ENCODE peak calls at places on chromosomes 13 and 19, in seven cellular contexts. One of them, this sample, is unnamed.

GRCh38 chr19:19053508-19054314 is 10.1 kb upstream of the SLC25A42 start:
- DNase-seq in mucosa of descending colon: no peak
- DNase-seq in tibial nerve: no peak
- DNase-seq in BJ: no peak
- DNase-seq in neuronal stem cell: peak
- DNase-seq in choroid plexus epithelial cell: peak
- DNase-seq in NB4: peak
- DNase-seq in this sample: no peak

GRCh38 chr13:34078334-34078999 is 260.5 kb downstream of the RFC3 start:
- DNase-seq in mucosa of descending colon: no peak
- DNase-seq in tibial nerve: no peak
- DNase-seq in BJ: no peak
- DNase-seq in neuronal stem cell: no peak
- DNase-seq in choroid plexus epithelial cell: no peak
- DNase-seq in NB4: no peak
- DNase-seq in this sample: no peak

GRCh38 chr19:3372413-3372812 is 6.0 kb downstream of the NFIC start:
- DNase-seq in mucosa of descending colon: no peak
- DNase-seq in tibial nerve: no peak
- DNase-seq in BJ: no peak
- DNase-seq in neuronal stem cell: no peak
- DNase-seq in choroid plexus epithelial cell: no peak
- DNase-seq in NB4: no peak
- DNase-seq in this sample: no peak

GRCh38 chr13:113948034-113948742 is 25.7 kb downstream of the C13orf46 start:
- DNase-seq in mucosa of descending colon: peak
- DNase-seq in tibial nerve: no peak
- DNase-seq in BJ: no peak
- DNase-seq in neuronal stem cell: no peak
- DNase-seq in choroid plexus epithelial cell: no peak
- DNase-seq in NB4: peak
- DNase-seq in this sample: no peak

GRCh38 chr13:72754111-72754510 is 26.4 kb downstream of the BORA start:
- DNase-seq in mucosa of descending colon: no peak
- DNase-seq in tibial nerve: no peak
- DNase-seq in BJ: no peak
- DNase-seq in neuronal stem cell: no peak
- DNase-seq in choroid plexus epithelial cell: no peak
- DNase-seq in NB4: no peak
- DNase-seq in this sample: no peak

GRCh38 chr13:100526299-100527030 is 62.1 kb downstream of the GGACT start:
- DNase-seq in mucosa of descending colon: no peak
- DNase-seq in tibial nerve: no peak
- DNase-seq in BJ: no peak
- DNase-seq in neuronal stem cell: no peak
- DNase-seq in choroid plexus epithelial cell: no peak
- DNase-seq in NB4: no peak
- DNase-seq in this sample: no peak

GRCh38 chr13:88068975-88069374 is 397.8 kb downstream of the SLITRK5 start:
- DNase-seq in mucosa of descending colon: no peak
- DNase-seq in tibial nerve: no peak
- DNase-seq in BJ: no peak
- DNase-seq in neuronal stem cell: no peak
- DNase-seq in choroid plexus epithelial cell: no peak
- DNase-seq in NB4: peak
- DNase-seq in this sample: no peak

GRCh38 chr19:19224852-19225494 is 13.2 kb downstream of the NCAN start:
- DNase-seq in mucosa of descending colon: peak
- DNase-seq in tibial nerve: peak
- DNase-seq in BJ: no peak
- DNase-seq in neuronal stem cell: peak
- DNase-seq in choroid plexus epithelial cell: peak
- DNase-seq in NB4: peak
- DNase-seq in this sample: no peak

GRCh38 chr19:7852851-7853759 is 21.1 kb downstream of the PRR36 start:
- DNase-seq in mucosa of descending colon: peak
- DNase-seq in tibial nerve: peak
- DNase-seq in BJ: no peak
- DNase-seq in neuronal stem cell: peak
- DNase-seq in choroid plexus epithelial cell: peak
- DNase-seq in NB4: peak
- DNase-seq in this sample: no peak

GRCh38 chr13:30905932-30906383 is at the start of gene MEDAG:
- DNase-seq in mucosa of descending colon: peak
- DNase-seq in tibial nerve: peak
- DNase-seq in BJ: no peak
- DNase-seq in neuronal stem cell: no peak
- DNase-seq in choroid plexus epithelial cell: peak
- DNase-seq in NB4: no peak
- DNase-seq in this sample: no peak

GRCh38 chr13:59793107-59793506 is 370.6 kb downstream of the DIAPH3 start:
- DNase-seq in mucosa of descending colon: no peak
- DNase-seq in tibial nerve: no peak
- DNase-seq in BJ: no peak
- DNase-seq in neuronal stem cell: no peak
- DNase-seq in choroid plexus epithelial cell: no peak
- DNase-seq in NB4: no peak
- DNase-seq in this sample: no peak

GRCh38 chr19:18590273-18591272 is 2.0 kb downstream of the REX1BD start:
- DNase-seq in mucosa of descending colon: peak
- DNase-seq in tibial nerve: peak
- DNase-seq in BJ: no peak
- DNase-seq in neuronal stem cell: peak
- DNase-seq in choroid plexus epithelial cell: peak
- DNase-seq in NB4: no peak
- DNase-seq in this sample: no peak

GRCh38 chr13:107993239-107993948 is 221.9 kb downstream of the LIG4 start:
- DNase-seq in mucosa of descending colon: no peak
- DNase-seq in tibial nerve: no peak
- DNase-seq in BJ: no peak
- DNase-seq in neuronal stem cell: no peak
- DNase-seq in choroid plexus epithelial cell: no peak
- DNase-seq in NB4: no peak
- DNase-seq in this sample: no peak

GRCh38 chr19:45774765-45775164 is 5.7 kb upstream of the SIX5 start:
- DNase-seq in mucosa of descending colon: peak
- DNase-seq in tibial nerve: no peak
- DNase-seq in BJ: no peak
- DNase-seq in neuronal stem cell: no peak
- DNase-seq in choroid plexus epithelial cell: no peak
- DNase-seq in NB4: no peak
- DNase-seq in this sample: no peak

GRCh38 chr13:111283457-111283856 is 37.0 kb upstream of the TEX29 start:
- DNase-seq in mucosa of descending colon: no peak
- DNase-seq in tibial nerve: no peak
- DNase-seq in BJ: no peak
- DNase-seq in neuronal stem cell: no peak
- DNase-seq in choroid plexus epithelial cell: no peak
- DNase-seq in NB4: no peak
- DNase-seq in this sample: no peak

GRCh38 chr13:76711515-76712182 is 174.6 kb downstream of the KCTD12 start:
- DNase-seq in mucosa of descending colon: no peak
- DNase-seq in tibial nerve: peak
- DNase-seq in BJ: peak
- DNase-seq in neuronal stem cell: no peak
- DNase-seq in choroid plexus epithelial cell: peak
- DNase-seq in NB4: peak
- DNase-seq in this sample: peak

GRCh38 chr13:77061362-77061761 is 34.4 kb upstream of the FBXL3 start:
- DNase-seq in mucosa of descending colon: no peak
- DNase-seq in tibial nerve: no peak
- DNase-seq in BJ: no peak
- DNase-seq in neuronal stem cell: no peak
- DNase-seq in choroid plexus epithelial cell: no peak
- DNase-seq in NB4: no peak
- DNase-seq in this sample: no peak

GRCh38 chr13:100815476-100816046 is 141.0 kb upstream of the TMTC4 start:
- DNase-seq in mucosa of descending colon: no peak
- DNase-seq in tibial nerve: no peak
- DNase-seq in BJ: no peak
- DNase-seq in neuronal stem cell: no peak
- DNase-seq in choroid plexus epithelial cell: no peak
- DNase-seq in NB4: no peak
- DNase-seq in this sample: no peak

DNA sequence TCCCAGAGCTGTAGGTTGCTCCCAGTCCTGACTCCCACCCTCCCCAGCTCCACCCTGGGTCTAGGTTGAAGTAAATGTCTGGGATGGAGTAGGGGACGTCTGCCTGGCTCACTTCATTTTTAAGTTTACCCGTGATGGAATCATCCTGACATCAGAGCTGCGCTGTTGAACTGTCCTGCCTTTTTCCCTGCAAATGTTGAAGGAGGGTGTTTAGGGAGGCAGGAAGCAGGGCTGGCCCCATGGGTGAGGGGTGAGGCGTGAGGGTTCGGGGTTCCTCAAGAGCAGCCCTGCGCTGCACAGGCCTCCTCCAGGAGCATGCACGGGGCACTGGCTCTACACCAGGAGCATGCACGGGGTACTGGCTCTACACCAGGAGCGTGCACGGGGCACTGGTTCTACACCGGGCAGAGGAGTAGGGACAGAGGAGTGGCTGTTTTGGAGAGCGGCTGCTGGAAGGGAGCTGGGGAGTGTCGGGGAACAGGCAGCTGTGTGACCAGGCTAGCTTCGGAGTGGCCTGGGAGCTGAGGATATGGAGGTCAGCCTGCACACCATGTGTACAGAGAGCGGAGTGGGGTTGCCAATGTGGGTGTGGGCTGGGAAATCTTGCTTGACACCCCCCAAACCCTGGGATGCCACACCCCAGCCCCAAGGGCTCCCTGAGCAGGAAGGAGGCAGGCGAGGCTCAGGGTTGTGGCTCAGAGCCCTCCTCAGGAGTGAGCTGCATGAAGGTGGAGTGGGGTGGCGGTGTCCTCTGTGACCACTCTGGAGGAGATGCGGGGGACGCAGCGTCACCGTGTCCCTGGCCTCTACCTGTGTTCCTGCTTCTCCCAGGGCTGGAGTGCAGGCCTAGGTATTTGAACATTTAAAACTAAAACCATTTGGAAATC is 63.3 kb downstream of the GPR12 start:
- DNase-seq in mucosa of descending colon: no peak
- DNase-seq in tibial nerve: no peak
- DNase-seq in BJ: no peak
- DNase-seq in neuronal stem cell: no peak
- DNase-seq in choroid plexus epithelial cell: no peak
- DNase-seq in NB4: no peak
- DNase-seq in this sample: no peak
- H3K4me3 ChIP-seq in mucosa of descending colon: no peak
- H3K4me3 ChIP-seq in tibial nerve: no peak
- H3K4me3 ChIP-seq in BJ: no peak
- H3K4me3 ChIP-seq in neuronal stem cell: no peak
- H3K4me3 ChIP-seq in choroid plexus epithelial cell: no peak
- H3K4me3 ChIP-seq in NB4: no peak
- H3K4me3 ChIP-seq in this sample: no peak

GRCh38 chr19:49364083-49364687 is 508 bp downstream of the DKKL1 start:
- DNase-seq in mucosa of descending colon: no peak
- DNase-seq in tibial nerve: no peak
- DNase-seq in BJ: no peak
- DNase-seq in neuronal stem cell: no peak
- DNase-seq in choroid plexus epithelial cell: no peak
- DNase-seq in NB4: no peak
- DNase-seq in this sample: no peak
- H3K4me3 ChIP-seq in mucosa of descending colon: no peak
- H3K4me3 ChIP-seq in tibial nerve: peak
- H3K4me3 ChIP-seq in BJ: peak
- H3K4me3 ChIP-seq in neuronal stem cell: peak
- H3K4me3 ChIP-seq in choroid plexus epithelial cell: peak
- H3K4me3 ChIP-seq in NB4: no peak
- H3K4me3 ChIP-seq in this sample: peak

DNA sequence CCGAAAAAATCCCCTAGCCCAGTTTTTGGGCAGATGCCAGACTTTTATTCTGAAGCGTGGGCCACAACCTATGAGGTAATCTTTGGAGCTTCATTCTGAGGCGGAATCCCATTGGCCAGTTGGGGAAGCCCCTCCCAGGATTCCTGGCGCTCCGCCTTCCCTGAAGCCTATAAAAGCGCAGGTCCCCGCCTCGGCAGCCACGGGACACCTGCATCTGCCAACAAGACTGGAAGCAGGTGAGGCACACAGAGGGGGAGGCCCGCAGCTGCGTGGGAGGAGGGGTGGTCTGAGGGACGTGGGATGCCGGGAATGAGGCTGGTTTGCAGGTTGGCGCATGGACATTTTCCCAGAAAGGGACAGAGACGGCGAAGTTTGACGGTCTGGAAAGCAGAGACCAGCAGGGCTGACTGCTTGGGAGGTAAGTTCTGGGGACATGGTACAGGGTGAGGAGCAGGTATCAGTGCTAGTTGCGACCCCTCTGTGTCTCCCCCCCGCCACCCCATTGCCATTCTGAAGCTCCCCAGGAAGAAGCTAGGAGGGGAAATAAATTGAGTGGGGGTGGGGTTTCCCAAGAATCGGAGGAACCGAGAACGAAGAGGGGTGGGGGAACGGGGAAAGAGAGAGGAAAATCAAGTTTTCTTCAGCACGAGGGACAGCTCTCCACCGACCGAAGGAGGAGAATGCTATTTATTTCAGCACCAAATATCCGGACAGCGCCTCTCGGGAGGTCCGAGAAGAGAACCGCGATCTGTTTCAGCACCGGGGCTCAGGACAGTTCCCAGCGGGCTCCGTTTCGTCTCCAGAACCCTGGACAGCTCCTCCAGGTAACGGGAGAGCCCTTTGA is 22.4 kb upstream of the FEM1A start:
- DNase-seq in mucosa of descending colon: peak
- DNase-seq in tibial nerve: peak
- DNase-seq in BJ: peak
- DNase-seq in neuronal stem cell: peak
- DNase-seq in choroid plexus epithelial cell: peak
- DNase-seq in NB4: peak
- DNase-seq in this sample: peak
- H3K4me3 ChIP-seq in mucosa of descending colon: no peak
- H3K4me3 ChIP-seq in tibial nerve: no peak
- H3K4me3 ChIP-seq in BJ: no peak
- H3K4me3 ChIP-seq in neuronal stem cell: no peak
- H3K4me3 ChIP-seq in choroid plexus epithelial cell: no peak
- H3K4me3 ChIP-seq in NB4: no peak
- H3K4me3 ChIP-seq in this sample: no peak

GRCh38 chr13:46386426-46386995 is 541 bp downstream of the RUBCNL start:
- DNase-seq in mucosa of descending colon: no peak
- DNase-seq in tibial nerve: no peak
- DNase-seq in BJ: no peak
- DNase-seq in neuronal stem cell: no peak
- DNase-seq in choroid plexus epithelial cell: no peak
- DNase-seq in NB4: no peak
- DNase-seq in this sample: no peak

GRCh38 chr13:46380242-46380641 is 6.8 kb downstream of the RUBCNL start:
- DNase-seq in mucosa of descending colon: no peak
- DNase-seq in tibial nerve: no peak
- DNase-seq in BJ: no peak
- DNase-seq in neuronal stem cell: no peak
- DNase-seq in choroid plexus epithelial cell: no peak
- DNase-seq in NB4: no peak
- DNase-seq in this sample: no peak

GRCh38 chr13:46385946-46386345 is 1.1 kb downstream of the RUBCNL start:
- DNase-seq in mucosa of descending colon: no peak
- DNase-seq in tibial nerve: no peak
- DNase-seq in BJ: no peak
- DNase-seq in neuronal stem cell: no peak
- DNase-seq in choroid plexus epithelial cell: no peak
- DNase-seq in NB4: no peak
- DNase-seq in this sample: no peak

GRCh38 chr13:46382224-46382623 is 4.8 kb downstream of the RUBCNL start:
- DNase-seq in mucosa of descending colon: no peak
- DNase-seq in tibial nerve: no peak
- DNase-seq in BJ: no peak
- DNase-seq in neuronal stem cell: no peak
- DNase-seq in choroid plexus epithelial cell: no peak
- DNase-seq in NB4: peak
- DNase-seq in this sample: no peak

GRCh38 chr13:46383383-46383782 is 3.7 kb downstream of the RUBCNL start:
- DNase-seq in mucosa of descending colon: no peak
- DNase-seq in tibial nerve: no peak
- DNase-seq in BJ: no peak
- DNase-seq in neuronal stem cell: no peak
- DNase-seq in choroid plexus epithelial cell: no peak
- DNase-seq in NB4: no peak
- DNase-seq in this sample: no peak
- H3K4me3 ChIP-seq in mucosa of descending colon: no peak
- H3K4me3 ChIP-seq in tibial nerve: no peak
- H3K4me3 ChIP-seq in BJ: no peak
- H3K4me3 ChIP-seq in neuronal stem cell: no peak
- H3K4me3 ChIP-seq in choroid plexus epithelial cell: no peak
- H3K4me3 ChIP-seq in NB4: no peak
- H3K4me3 ChIP-seq in this sample: no peak